ENCODE peak calls at places on chromosomes 16 and 17, in six cellular contexts. S is astrocyte of the cerebellum; P is MCF 10A; U is adrenal gland; T is stimulated activated CD8-positive, alpha-beta memory T cell treated with anti-CD3 and anti-CD28 coated beads, Interleukin-7, amount 100 ng/mL, for 4 hours; A is T-cell. X is an unnamed sample.

GRCh38 chr17:40448639-40449261 is 5.5 kb downstream of the IGFBP4 start:
- DNase-seq in S (no peak), P (no peak), U (no peak), T (no peak), A (no peak), X (peak)

GRCh38 chr17:39210093-39210434 is 10.0 kb downstream of the RPL19 start:
- DNase-seq in S (no peak), P (no peak), U (no peak), T (no peak), A (no peak), X (no peak)

GRCh38 chr16:3190949-3191353 is 2.9 kb downstream of the OR1F1 start:
- DNase-seq in S (no peak), P (no peak), U (no peak), T (no peak), A (no peak), X (peak)

GRCh38 chr16:86922311-86922710 is 344.0 kb downstream of the FOXL1 start:
- DNase-seq in S (no peak), P (no peak), U (no peak), T (no peak), A (no peak), X (no peak)

GRCh38 chr17:82698974-82699442 is 510 bp upstream of the RAB40B start:
- DNase-seq in S (no peak), P (no peak), U (no peak), T (no peak), A (no peak), X (no peak)

GRCh38 chr16:89700649-89701424 is 668 bp downstream of the SPATA2L start:
- DNase-seq in S (no peak), P (peak), U (no peak), T (peak), A (peak), X (peak)

GRCh38 chr16:47851026-47851610 is 304.7 kb downstream of the ABCC12 start:
- DNase-seq in S (no peak), P (no peak), U (no peak), T (no peak), A (no peak), X (no peak)

GRCh38 chr16:10751291-10751697 is 7.7 kb downstream of the NUBP1 start:
- DNase-seq in S (no peak), P (no peak), U (no peak), T (no peak), A (no peak), X (no peak)

GRCh38 chr17:73770115-73770848 is 126.0 kb upstream of the SDK2 start:
- DNase-seq in S (peak), P (peak), U (peak), T (no peak), A (no peak), X (peak)

GRCh38 chr17:58219789-58220183 is 731 bp upstream of the MKS1 start:
- DNase-seq in S (no peak), P (peak), U (no peak), T (no peak), A (no peak), X (peak)